ENCODE peak calls at places on chromosome 12, in five cellular contexts. One of them, this sample, is unnamed.

GRCh38 chr12:80925983-80926382 is 11.8 kb downstream of the LIN7A start:
- DNase-seq in left ventricle myocardium inferior: no peak
- DNase-seq in MCF 10A: no peak
- DNase-seq in epithelial cell of proximal tubule: no peak
- DNase-seq in lower leg skin: no peak
- DNase-seq in this sample: no peak

GRCh38 chr12:17918013-17918412 is 172.0 kb downstream of the RERGL start:
- DNase-seq in lower leg skin: no peak
- DNase-seq in MCF 10A: no peak
- DNase-seq in left ventricle myocardium inferior: no peak
- DNase-seq in epithelial cell of proximal tubule: no peak
- DNase-seq in this sample: no peak

GRCh38 chr12:104546575-104546974 is 89.8 kb downstream of the CHST11 start:
- DNase-seq in lower leg skin: no peak
- DNase-seq in MCF 10A: no peak
- DNase-seq in left ventricle myocardium inferior: no peak
- DNase-seq in epithelial cell of proximal tubule: no peak
- DNase-seq in this sample: no peak

GRCh38 chr12:124503305-124503704 is 64.1 kb downstream of the NCOR2 start:
- DNase-seq in MCF 10A: no peak
- DNase-seq in lower leg skin: no peak
- DNase-seq in epithelial cell of proximal tubule: no peak
- DNase-seq in left ventricle myocardium inferior: no peak
- DNase-seq in this sample: no peak

GRCh38 chr12:50986961-50987737 is 34.8 kb downstream of the HIGD1C start:
- DNase-seq in lower leg skin: no peak
- DNase-seq in MCF 10A: peak; percentile 67
- DNase-seq in left ventricle myocardium inferior: no peak
- DNase-seq in epithelial cell of proximal tubule: no peak
- DNase-seq in this sample: peak; percentile 25

GRCh38 chr12:76688627-76689026 is 75.3 kb upstream of the ZDHHC17 start:
- DNase-seq in epithelial cell of proximal tubule: no peak
- DNase-seq in lower leg skin: no peak
- DNase-seq in left ventricle myocardium inferior: no peak
- DNase-seq in MCF 10A: no peak
- DNase-seq in this sample: no peak

GRCh38 chr12:54217309-54217661 is 28.5 kb upstream of the SMUG1 start:
- DNase-seq in MCF 10A: no peak
- DNase-seq in epithelial cell of proximal tubule: no peak
- DNase-seq in left ventricle myocardium inferior: no peak
- DNase-seq in lower leg skin: no peak
- DNase-seq in this sample: no peak

GRCh38 chr12:32926963-32927362 is 30.4 kb upstream of the PKP2 start:
- DNase-seq in epithelial cell of proximal tubule: no peak
- DNase-seq in MCF 10A: no peak
- DNase-seq in lower leg skin: no peak
- DNase-seq in left ventricle myocardium inferior: no peak
- DNase-seq in this sample: no peak

GRCh38 chr12:98060421-98060820 is 455.0 kb upstream of the TMPO start:
- DNase-seq in MCF 10A: no peak
- DNase-seq in epithelial cell of proximal tubule: no peak
- DNase-seq in lower leg skin: no peak
- DNase-seq in left ventricle myocardium inferior: no peak
- DNase-seq in this sample: no peak

GRCh38 chr12:48899651-48900050 is 25.6 kb downstream of the FKBP11 start:
- DNase-seq in lower leg skin: no peak
- DNase-seq in epithelial cell of proximal tubule: no peak
- DNase-seq in MCF 10A: no peak
- DNase-seq in left ventricle myocardium inferior: no peak
- DNase-seq in this sample: no peak

GRCh38 chr12:118714051-118714460 is 267.3 kb upstream of the SRRM4 start:
- DNase-seq in lower leg skin: peak; percentile 3
- DNase-seq in MCF 10A: peak; percentile 1
- DNase-seq in epithelial cell of proximal tubule: no peak
- DNase-seq in left ventricle myocardium inferior: no peak
- DNase-seq in this sample: peak; percentile 61

GRCh38 chr12:1978078-1978477 is 26.2 kb downstream of the DCP1B start:
- DNase-seq in epithelial cell of proximal tubule: no peak
- DNase-seq in lower leg skin: no peak
- DNase-seq in MCF 10A: no peak
- DNase-seq in left ventricle myocardium inferior: no peak
- DNase-seq in this sample: no peak

GRCh38 chr12:84738481-84738972 is 174.1 kb downstream of the SLC6A15 start:
- DNase-seq in lower leg skin: no peak
- DNase-seq in epithelial cell of proximal tubule: no peak
- DNase-seq in left ventricle myocardium inferior: no peak
- DNase-seq in MCF 10A: peak; percentile 28
- DNase-seq in this sample: no peak
- TF ChIP-seq CTCF in lower leg skin: no peak
- TF ChIP-seq CTCF in epithelial cell of proximal tubule: no peak
- TF ChIP-seq CTCF in left ventricle myocardium inferior: no peak
- TF ChIP-seq CTCF in MCF 10A: no peak
- TF ChIP-seq CTCF in this sample: no peak

DNA sequence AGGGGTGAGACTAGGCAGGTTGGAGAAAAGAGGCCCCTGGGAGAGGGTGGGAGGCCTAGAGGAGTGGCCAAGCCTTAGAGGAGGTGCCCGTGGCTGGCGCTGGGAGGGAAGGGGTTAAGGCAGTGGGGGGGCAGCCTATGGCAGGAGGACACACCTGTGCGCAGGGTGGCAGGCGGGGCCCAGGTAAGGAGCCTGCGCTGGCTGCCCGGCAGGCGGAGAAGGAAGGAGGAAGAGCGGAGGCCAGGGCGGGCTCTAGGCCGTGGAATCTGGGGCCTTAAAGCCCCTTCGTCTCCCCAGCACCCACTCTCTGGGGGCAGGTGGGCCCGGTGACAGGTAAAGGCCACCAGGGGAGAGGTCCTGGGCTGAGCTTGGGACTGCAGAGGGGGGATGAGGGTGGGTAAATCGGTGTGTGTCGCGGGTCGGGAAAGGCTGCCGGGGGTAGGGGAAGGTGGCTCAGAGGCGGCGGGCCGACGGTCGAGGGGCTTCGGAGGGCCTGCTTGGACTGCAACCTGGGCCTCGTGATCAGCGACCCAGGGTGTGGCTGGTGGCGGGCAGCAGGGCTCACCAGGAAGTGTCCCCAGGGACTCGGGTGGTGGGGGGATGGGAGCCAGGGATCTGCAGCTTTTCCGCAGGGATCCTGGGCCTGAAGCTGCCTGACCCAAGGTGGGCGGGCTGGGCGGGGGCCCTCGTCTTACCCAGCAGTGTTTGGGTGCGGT is 7.3 kb downstream of the PHB2 start:
- DNase-seq in epithelial cell of proximal tubule: no peak
- DNase-seq in left ventricle myocardium inferior: peak; percentile 17
- DNase-seq in lower leg skin: peak; percentile 93
- DNase-seq in MCF 10A: peak; percentile 89
- DNase-seq in this sample: peak; percentile 28
- TF ChIP-seq CTCF in epithelial cell of proximal tubule: no peak
- TF ChIP-seq CTCF in left ventricle myocardium inferior: no peak
- TF ChIP-seq CTCF in lower leg skin: no peak
- TF ChIP-seq CTCF in MCF 10A: no peak
- TF ChIP-seq CTCF in this sample: no peak

GRCh38 chr12:109910969-109911348 is 10.9 kb downstream of the TCHP start:
- DNase-seq in epithelial cell of proximal tubule: no peak
- DNase-seq in MCF 10A: peak; percentile 21
- DNase-seq in lower leg skin: no peak
- DNase-seq in left ventricle myocardium inferior: no peak
- DNase-seq in this sample: no peak
- TF ChIP-seq CTCF in epithelial cell of proximal tubule: peak; percentile 35
- TF ChIP-seq CTCF in MCF 10A: peak; percentile 27
- TF ChIP-seq CTCF in lower leg skin: no peak
- TF ChIP-seq CTCF in left ventricle myocardium inferior: no peak
- TF ChIP-seq CTCF in this sample: no peak

GRCh38 chr12:66169221-66170170 is at the start of gene TMBIM4:
- DNase-seq in epithelial cell of proximal tubule: peak; percentile 69
- DNase-seq in left ventricle myocardium inferior: peak; percentile 88
- DNase-seq in MCF 10A: peak; percentile 86
- DNase-seq in lower leg skin: peak; percentile 96
- DNase-seq in this sample: peak; percentile 88
- TF ChIP-seq CTCF in epithelial cell of proximal tubule: peak; percentile 32
- TF ChIP-seq CTCF in left ventricle myocardium inferior: peak; percentile 78
- TF ChIP-seq CTCF in MCF 10A: peak; percentile 61
- TF ChIP-seq CTCF in lower leg skin: no peak
- TF ChIP-seq CTCF in this sample: peak; percentile 17

DNA sequence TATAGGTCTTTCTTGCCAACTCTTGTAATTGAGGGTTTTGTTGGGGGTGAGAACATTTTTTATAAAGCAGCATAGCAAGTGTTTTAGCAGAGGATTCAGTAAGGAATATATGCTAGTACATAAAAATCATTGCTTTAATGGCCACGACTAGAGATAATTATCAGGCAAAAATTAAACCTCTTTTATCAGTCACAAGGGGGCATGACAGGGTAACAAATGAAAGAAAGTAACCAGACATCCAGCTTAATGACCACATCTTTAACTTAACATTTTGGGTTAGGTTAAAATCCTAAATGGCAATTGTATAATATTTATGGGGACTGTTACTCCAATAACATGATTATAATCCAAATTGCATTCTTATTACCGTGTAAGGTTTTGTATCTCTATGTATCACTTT is 119.6 kb downstream of the LRRIQ1 start:
- DNase-seq in epithelial cell of proximal tubule: no peak
- DNase-seq in left ventricle myocardium inferior: no peak
- DNase-seq in lower leg skin: no peak
- DNase-seq in MCF 10A: peak; percentile 60
- DNase-seq in this sample: no peak
- TF ChIP-seq CTCF in epithelial cell of proximal tubule: peak; percentile 45
- TF ChIP-seq CTCF in left ventricle myocardium inferior: no peak
- TF ChIP-seq CTCF in lower leg skin: no peak
- TF ChIP-seq CTCF in MCF 10A: peak; percentile 37
- TF ChIP-seq CTCF in this sample: no peak

GRCh38 chr12:131085125-131085815 is 131.6 kb downstream of the ADGRD1 start:
- DNase-seq in epithelial cell of proximal tubule: no peak
- DNase-seq in left ventricle myocardium inferior: peak; percentile 41
- DNase-seq in lower leg skin: peak; percentile 80
- DNase-seq in MCF 10A: no peak
- DNase-seq in this sample: no peak
- TF ChIP-seq CTCF in epithelial cell of proximal tubule: no peak
- TF ChIP-seq CTCF in left ventricle myocardium inferior: no peak
- TF ChIP-seq CTCF in lower leg skin: no peak
- TF ChIP-seq CTCF in MCF 10A: no peak
- TF ChIP-seq CTCF in this sample: no peak

This sample was measured in GM13976.